ENCODE peak calls at places on chromosomes 13 and 19, in ten cellular contexts. V is mesothelial cell of epicardium; T is D341Med; E is WTC11; U is activated gamma-delta T cell treated with Interleukin-2 at 50 U/mL for 16 hours; X is GM12891; C is upper lobe of left lung; S is T-helper 1 cell; P is IMR-90; I is stimulated activated CD4-positive, alpha-beta T cell treated with anti-CD3 and anti-CD28 coated beads, TNF-alpha, amount 100 ng/mL, for 1 hour. F is an unnamed sample.
A peak's percentile ranks its signal among the peaks of the same experiment; 100 is the strongest.

GRCh38 chr19:15623711-15624318 is 8.8 kb downstream of the CYP4F8 start:
- DNase-seq in X (no peak), U (no peak), T (no peak), V (no peak), I (no peak), C (no peak), S (no peak), P (no peak), E (peak; percentile 50), F (no peak)

GRCh38 chr13:79626924-79627323 is 146.0 kb downstream of the NDFIP2 start:
- DNase-seq in X (no peak), E (no peak), P (no peak), V (no peak), C (no peak), I (no peak), S (no peak), T (no peak), U (no peak), F (no peak)

GRCh38 chr13:50636007-50636704 is 207.3 kb downstream of the DLEU7 start:
- DNase-seq in U (no peak), P (no peak), E (peak; percentile 55), V (no peak), S (no peak), C (no peak), X (peak; percentile 15), I (no peak), T (no peak), F (no peak)

GRCh38 chr19:1373534-1374249 is 10.0 kb upstream of the NDUFS7 start:
- DNase-seq in P (peak; percentile 66), S (no peak), C (no peak), X (no peak), I (no peak), U (no peak), V (no peak), E (no peak), T (peak; percentile 84), F (no peak)

GRCh38 chr19:2537544-2537943 is 61.6 kb downstream of the GADD45B start:
- DNase-seq in I (no peak), C (no peak), X (no peak), P (no peak), E (no peak), S (no peak), T (no peak), V (no peak), U (no peak), F (no peak)

GRCh38 chr19:49616945-49617344 is 23.0 kb downstream of the RRAS start:
- DNase-seq in S (no peak), C (no peak), E (no peak), X (no peak), V (no peak), U (no peak), I (no peak), P (no peak), T (no peak), F (no peak)

GRCh38 chr19:19078801-19079200 is 15.0 kb downstream of the SLC25A42 start:
- DNase-seq in U (no peak), V (no peak), S (no peak), X (no peak), T (no peak), P (no peak), C (no peak), E (no peak), I (no peak), F (no peak)

GRCh38 chr19:2016041-2016807 is 710 bp upstream of the BTBD2 start:
- DNase-seq in E (peak; percentile 57), U (peak; percentile 50), X (peak; percentile 71), P (peak; percentile 81), T (peak; percentile 79), C (peak; percentile 78), S (peak; percentile 58), V (no peak), I (no peak), F (peak; percentile 33)

GRCh38 chr13:112984954-112985802 is 16.2 kb downstream of the MCF2L start:
- DNase-seq in S (no peak), U (no peak), V (no peak), T (no peak), C (no peak), P (no peak), I (no peak), X (no peak), E (no peak), F (no peak)

GRCh38 chr19:37505958-37506386 is 767 bp upstream of the ZNF793 start:
- DNase-seq in T (peak; percentile 71), P (no peak), E (peak; percentile 73), U (no peak), X (no peak), V (no peak), C (no peak), I (no peak), S (no peak), F (no peak)

GRCh38 chr19:16836115-16836905 is 7.1 kb downstream of the SIN3B start:
- DNase-seq in E (peak; percentile 33), I (no peak), V (no peak), T (no peak), U (no peak), P (peak; percentile 39), S (no peak), C (peak; percentile 36), X (no peak), F (no peak)